ENCODE peak calls at places on chromosomes 3 and 15, in four cellular contexts. One of them, this sample, is unnamed.

GRCh38 chr3:115788921-115789470 is 165.7 kb downstream of the GAP43 start:
- DNase-seq in neuronal stem cell: no peak
- DNase-seq in IMR-90: peak; percentile 92
- DNase-seq in mesenchymal stem cell: peak; percentile 67
- DNase-seq in this sample: no peak

GRCh38 chr3:2765002-2765579 is 345.1 kb downstream of the IL5RA start:
- DNase-seq in neuronal stem cell: no peak
- DNase-seq in IMR-90: no peak
- DNase-seq in mesenchymal stem cell: peak; percentile 48
- DNase-seq in this sample: peak; percentile 76

GRCh38 chr3:176739169-176739568 is 458.1 kb downstream of the TBL1XR1 start:
- DNase-seq in neuronal stem cell: no peak
- DNase-seq in IMR-90: peak; percentile 46
- DNase-seq in mesenchymal stem cell: peak; percentile 39
- DNase-seq in this sample: peak; percentile 11

GRCh38 chr3:43298292-43298691 is 12.0 kb downstream of the SNRK start:
- DNase-seq in neuronal stem cell: no peak
- DNase-seq in IMR-90: no peak
- DNase-seq in mesenchymal stem cell: no peak
- DNase-seq in this sample: no peak

GRCh38 chr3:96259-96658 is 100.3 kb upstream of the CHL1 start:
- DNase-seq in neuronal stem cell: no peak
- DNase-seq in IMR-90: no peak
- DNase-seq in mesenchymal stem cell: no peak
- DNase-seq in this sample: no peak

GRCh38 chr15:89828324-89829145 is 13.9 kb upstream of the ANPEP start:
- DNase-seq in neuronal stem cell: no peak
- DNase-seq in IMR-90: peak; percentile 71
- DNase-seq in mesenchymal stem cell: peak; percentile 69
- DNase-seq in this sample: peak; percentile 56

GRCh38 chr15:100602822-100603393 is 519 bp downstream of the ASB7 start:
- DNase-seq in neuronal stem cell: no peak
- DNase-seq in IMR-90: peak; percentile 20
- DNase-seq in mesenchymal stem cell: peak; percentile 63
- DNase-seq in this sample: peak; percentile 88

GRCh38 chr3:39105687-39106063 is 1.8 kb downstream of the GORASP1 start:
- DNase-seq in neuronal stem cell: no peak
- DNase-seq in IMR-90: no peak
- DNase-seq in mesenchymal stem cell: no peak
- DNase-seq in this sample: no peak

GRCh38 chr3:32442766-32443165 is 51.1 kb downstream of the CMTM7 start:
- DNase-seq in neuronal stem cell: no peak
- DNase-seq in IMR-90: peak; percentile 58
- DNase-seq in mesenchymal stem cell: no peak
- DNase-seq in this sample: no peak

GRCh38 chr15:74709011-74709410 is 13.2 kb upstream of the EDC3 start:
- DNase-seq in neuronal stem cell: no peak
- DNase-seq in IMR-90: no peak
- DNase-seq in mesenchymal stem cell: peak; percentile 15
- DNase-seq in this sample: no peak

GRCh38 chr3:45082139-45082538 is 56.0 kb downstream of the CLEC3B start:
- DNase-seq in neuronal stem cell: no peak
- DNase-seq in IMR-90: peak; percentile 46
- DNase-seq in mesenchymal stem cell: no peak
- DNase-seq in this sample: no peak

GRCh38 chr3:121520510-121520909 is 25.3 kb downstream of the POLQ start:
- DNase-seq in neuronal stem cell: no peak
- DNase-seq in IMR-90: no peak
- DNase-seq in mesenchymal stem cell: no peak
- DNase-seq in this sample: no peak

GRCh38 chr15:77013786-77014136 is 18.8 kb downstream of the PSTPIP1 start:
- DNase-seq in neuronal stem cell: no peak
- DNase-seq in IMR-90: no peak
- DNase-seq in mesenchymal stem cell: no peak
- DNase-seq in this sample: peak; percentile 66

DNA sequence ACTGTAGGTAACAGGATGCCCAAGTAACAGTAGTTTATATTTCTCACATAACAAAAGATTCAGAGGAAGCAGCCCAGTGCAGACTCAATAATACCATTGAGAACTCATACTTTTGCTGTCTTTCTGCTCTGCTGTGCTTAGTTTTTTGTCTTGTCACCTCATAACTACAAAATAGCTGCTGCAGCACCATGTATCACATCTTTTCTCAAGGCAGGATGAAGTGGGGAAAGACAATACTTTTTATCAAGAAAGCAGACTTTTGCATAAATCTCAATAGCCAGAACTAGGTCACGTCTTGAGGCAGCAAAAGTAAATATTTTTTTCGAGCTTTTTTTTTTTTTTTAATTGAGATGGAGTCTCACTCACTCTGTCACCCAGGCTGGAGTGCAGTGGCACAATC is 39.6 kb upstream of the SYN2 start:
- DNase-seq in neuronal stem cell: no peak
- DNase-seq in IMR-90: no peak
- DNase-seq in mesenchymal stem cell: no peak
- DNase-seq in this sample: no peak
- H2BK5ac ChIP-seq in neuronal stem cell: no peak overlapping the region
- H2BK5ac ChIP-seq in IMR-90: no peak overlapping the region
- H2BK5ac ChIP-seq in mesenchymal stem cell: no peak overlapping the region
- H2BK5ac ChIP-seq in this sample: no peak overlapping the region

GRCh38 chr15:59296181-59296617 is 76.5 kb downstream of the MYO1E start:
- DNase-seq in neuronal stem cell: no peak
- DNase-seq in IMR-90: peak; percentile 86
- DNase-seq in mesenchymal stem cell: peak; percentile 89
- DNase-seq in this sample: no peak

GRCh38 chr15:59294961-59295741 is 77.5 kb downstream of the MYO1E start:
- DNase-seq in neuronal stem cell: no peak
- DNase-seq in IMR-90: peak; percentile 95
- DNase-seq in mesenchymal stem cell: peak; percentile 94
- DNase-seq in this sample: peak; percentile 60

GRCh38 chr15:59298255-59298856 is 74.3 kb downstream of the MYO1E start:
- DNase-seq in neuronal stem cell: no peak
- DNase-seq in IMR-90: peak; percentile 20
- DNase-seq in mesenchymal stem cell: no peak
- DNase-seq in this sample: peak; percentile 20

GRCh38 chr15:59294574-59294960 is 78.1 kb downstream of the MYO1E start:
- DNase-seq in neuronal stem cell: no peak
- DNase-seq in IMR-90: no peak
- DNase-seq in mesenchymal stem cell: no peak
- DNase-seq in this sample: peak; percentile 45

DNA sequence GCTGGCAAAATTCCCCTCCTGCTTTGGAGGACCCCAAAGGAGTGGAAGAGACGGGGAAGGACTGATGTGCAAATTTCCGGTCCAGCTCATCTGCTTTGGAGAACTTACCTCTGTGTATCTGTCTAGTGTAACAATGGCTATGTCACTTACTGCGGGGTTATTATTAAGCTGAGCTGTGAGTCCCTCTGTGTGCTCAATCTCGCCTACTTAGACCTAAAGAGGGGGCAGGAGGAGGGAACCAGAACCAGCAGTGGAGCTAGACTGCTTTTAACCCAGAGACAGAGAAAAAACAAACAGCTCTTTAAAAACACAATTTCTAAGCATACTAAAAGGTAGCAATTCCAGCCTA is 77.0 kb downstream of the MYO1E start:
- DNase-seq in neuronal stem cell: no peak
- DNase-seq in IMR-90: no peak
- DNase-seq in mesenchymal stem cell: peak; percentile 40
- DNase-seq in this sample: no peak
- H2BK5ac ChIP-seq in neuronal stem cell: no peak overlapping the region
- H2BK5ac ChIP-seq in IMR-90: peak overlapping the region; percentile 99
- H2BK5ac ChIP-seq in mesenchymal stem cell: peak overlapping the region; percentile 97
- H2BK5ac ChIP-seq in this sample: no peak overlapping the region

GRCh38 chr3:60571511-60571910 is 679.7 kb downstream of the FHIT start:
- DNase-seq in neuronal stem cell: no peak
- DNase-seq in IMR-90: no peak
- DNase-seq in mesenchymal stem cell: no peak
- DNase-seq in this sample: no peak

GRCh38 chr3:60575726-60576272 is 675.5 kb downstream of the FHIT start:
- DNase-seq in neuronal stem cell: no peak
- DNase-seq in IMR-90: no peak
- DNase-seq in mesenchymal stem cell: no peak
- DNase-seq in this sample: no peak

GRCh38 chr3:60577601-60578000 is 673.7 kb downstream of the FHIT start:
- DNase-seq in neuronal stem cell: no peak
- DNase-seq in IMR-90: no peak
- DNase-seq in mesenchymal stem cell: no peak
- DNase-seq in this sample: no peak

GRCh38 chr3:60573494-60573893 is 677.8 kb downstream of the FHIT start:
- DNase-seq in neuronal stem cell: no peak
- DNase-seq in IMR-90: peak; percentile 75
- DNase-seq in mesenchymal stem cell: peak; percentile 20
- DNase-seq in this sample: no peak

GRCh38 chr3:60574046-60574769 is 677.0 kb downstream of the FHIT start:
- DNase-seq in neuronal stem cell: peak; percentile 15
- DNase-seq in IMR-90: no peak
- DNase-seq in mesenchymal stem cell: no peak
- DNase-seq in this sample: no peak
- H2BK5ac ChIP-seq in neuronal stem cell: no peak overlapping the region
- H2BK5ac ChIP-seq in IMR-90: no peak overlapping the region
- H2BK5ac ChIP-seq in mesenchymal stem cell: no peak overlapping the region
- H2BK5ac ChIP-seq in this sample: no peak overlapping the region

DNA sequence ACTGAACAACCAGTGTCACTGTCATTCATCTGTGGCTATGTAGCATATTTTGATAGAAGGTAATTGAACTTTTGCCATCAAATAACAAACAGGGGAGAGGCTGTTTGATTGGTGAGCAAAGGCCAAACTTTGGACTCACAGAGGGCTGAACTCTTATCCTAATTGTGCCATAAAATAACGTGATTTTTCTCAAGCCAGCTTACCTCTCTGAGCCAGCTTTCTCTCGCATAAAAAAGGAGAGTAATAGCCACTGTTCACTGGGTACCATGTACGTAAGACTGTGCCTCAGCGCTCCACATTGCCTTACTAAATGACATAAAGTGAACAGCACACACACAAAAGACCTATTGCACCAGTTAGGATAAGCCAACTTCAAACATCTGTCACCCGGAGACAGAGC is 216.9 kb downstream of the LRTM1 start:
- DNase-seq in neuronal stem cell: no peak
- DNase-seq in IMR-90: no peak
- DNase-seq in mesenchymal stem cell: no peak
- DNase-seq in this sample: no peak
- H2BK5ac ChIP-seq in neuronal stem cell: no peak overlapping the region
- H2BK5ac ChIP-seq in IMR-90: no peak overlapping the region
- H2BK5ac ChIP-seq in mesenchymal stem cell: no peak overlapping the region
- H2BK5ac ChIP-seq in this sample: no peak overlapping the region

DNA sequence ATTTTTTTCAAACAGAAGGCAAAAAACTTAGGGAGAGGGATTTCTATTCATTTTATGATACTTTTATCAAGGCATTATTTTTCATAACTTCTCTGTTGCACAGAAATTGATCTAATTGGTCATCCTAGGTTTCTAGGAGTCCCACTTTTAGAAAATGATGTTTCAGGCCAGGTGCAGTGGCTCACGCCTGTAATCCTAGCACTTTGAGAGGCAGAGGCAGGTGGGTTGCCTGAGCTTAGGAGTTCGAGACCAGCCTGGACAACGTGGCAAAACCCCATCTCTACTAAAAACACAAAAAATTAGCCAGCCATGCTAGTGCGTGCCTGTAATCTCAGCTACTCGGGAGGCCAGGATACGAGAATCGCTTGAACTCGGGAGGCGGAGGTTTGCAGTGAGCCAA is 2.8 kb downstream of the LACTB start:
- DNase-seq in neuronal stem cell: no peak
- DNase-seq in IMR-90: no peak
- DNase-seq in mesenchymal stem cell: no peak
- DNase-seq in this sample: no peak
- H2BK5ac ChIP-seq in neuronal stem cell: no peak overlapping the region
- H2BK5ac ChIP-seq in IMR-90: no peak overlapping the region
- H2BK5ac ChIP-seq in mesenchymal stem cell: no peak overlapping the region
- H2BK5ac ChIP-seq in this sample: no peak overlapping the region

DNA sequence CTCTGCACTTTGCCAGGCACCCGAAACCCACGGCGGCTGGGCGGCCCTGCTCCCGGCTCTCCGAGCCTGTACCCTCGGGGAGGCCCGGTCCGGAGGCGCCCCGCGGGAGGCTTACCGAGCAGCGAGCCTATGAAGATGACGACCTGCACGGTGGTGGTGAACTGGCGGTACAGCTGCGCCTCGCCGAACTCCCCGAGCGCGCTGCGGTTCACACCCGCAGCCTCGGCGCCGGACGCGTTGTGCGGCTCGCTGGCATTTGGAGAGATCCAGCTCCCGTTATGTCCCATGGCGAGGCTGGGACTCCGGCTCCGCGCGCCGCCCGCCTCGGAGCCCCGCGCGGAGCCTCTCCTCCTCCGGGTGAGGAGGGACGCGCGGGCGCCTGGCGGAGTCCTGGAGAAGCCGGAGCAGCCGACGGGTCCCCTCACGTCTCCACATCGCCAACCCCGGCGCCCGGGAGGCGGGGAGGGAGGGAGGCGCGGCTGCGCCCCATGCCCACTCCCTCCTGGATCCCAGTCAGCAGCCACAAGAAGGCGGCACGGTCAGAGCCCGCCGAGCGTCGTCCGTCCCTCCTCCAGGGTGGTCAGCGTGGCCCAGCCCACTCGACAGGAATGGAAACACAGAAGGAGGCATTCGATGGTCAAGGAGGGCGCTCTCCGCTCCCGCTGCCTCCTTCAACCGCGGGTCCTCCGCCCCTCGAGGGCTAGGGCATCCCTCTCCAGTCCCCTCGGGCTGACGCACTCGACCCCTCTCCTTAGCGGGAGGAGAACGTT is at the start of gene GPR176:
- DNase-seq in neuronal stem cell: peak; percentile 49
- DNase-seq in IMR-90: peak; percentile 84
- DNase-seq in mesenchymal stem cell: peak; percentile 91
- DNase-seq in this sample: peak; percentile 77
- H2BK5ac ChIP-seq in neuronal stem cell: peak within 1 kb of the TSS; percentile 13
- H2BK5ac ChIP-seq in IMR-90: peak within 1 kb of the TSS; percentile 90
- H2BK5ac ChIP-seq in mesenchymal stem cell: peak within 1 kb of the TSS; percentile 80
- H2BK5ac ChIP-seq in this sample: no peak within 1 kb of the TSS

DNA sequence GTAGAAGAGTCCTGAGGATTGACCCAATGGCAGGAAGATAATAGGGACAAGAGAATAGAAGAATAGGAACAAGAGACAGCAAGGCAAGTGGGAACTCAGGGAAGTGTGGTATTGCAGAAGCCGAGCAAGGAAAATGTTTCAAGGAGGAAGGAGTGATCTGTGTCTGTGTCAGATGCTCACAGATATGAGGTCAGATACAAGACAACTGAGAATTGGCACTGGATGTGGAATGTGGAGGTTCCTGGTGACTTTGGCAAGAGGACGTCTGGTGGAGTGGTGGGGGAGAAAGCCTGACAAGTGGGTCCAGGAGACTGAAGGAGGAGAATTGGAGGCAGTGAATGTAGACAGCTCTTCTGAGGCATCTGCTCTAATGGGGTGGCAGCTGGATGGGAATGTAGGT is 24.0 kb downstream of the GYG1 start:
- DNase-seq in neuronal stem cell: no peak
- DNase-seq in IMR-90: peak; percentile 44
- DNase-seq in mesenchymal stem cell: no peak
- DNase-seq in this sample: no peak
- H2BK5ac ChIP-seq in neuronal stem cell: no peak overlapping the region
- H2BK5ac ChIP-seq in IMR-90: peak overlapping the region; percentile 74
- H2BK5ac ChIP-seq in mesenchymal stem cell: no peak overlapping the region
- H2BK5ac ChIP-seq in this sample: no peak overlapping the region

GRCh38 chr15:96353931-96354730 is 23.6 kb downstream of the NR2F2 start:
- DNase-seq in neuronal stem cell: peak; percentile 39
- DNase-seq in IMR-90: peak; percentile 60
- DNase-seq in mesenchymal stem cell: peak; percentile 76
- DNase-seq in this sample: peak; percentile 65
- H2BK5ac ChIP-seq in neuronal stem cell: no peak overlapping the region
- H2BK5ac ChIP-seq in IMR-90: peak overlapping the region; percentile 67
- H2BK5ac ChIP-seq in mesenchymal stem cell: no peak overlapping the region
- H2BK5ac ChIP-seq in this sample: no peak overlapping the region